ENCODE peak calls at places on chromosome 16, in ten cellular contexts. One of them, this sample, is unnamed.

GRCh38 chr16:75256871-75257343 is 5.5 kb upstream of the BCAR1 start:
- DNase-seq in NCI-H187: no peak
- DNase-seq in renal cortical epithelial cell: no peak
- DNase-seq in NCI-H1930: no peak
- DNase-seq in PC-3: no peak
- DNase-seq in NCI-H146: peak; percentile 73
- DNase-seq in RWPE1: no peak
- DNase-seq in NCI-H460: no peak
- DNase-seq in iPS DF 6.9: no peak
- DNase-seq in HEK293T: no peak
- DNase-seq in this sample: no peak

GRCh38 chr16:2428051-2428786 is 1.0 kb upstream of the CCNF start:
- DNase-seq in NCI-H187: no peak
- DNase-seq in renal cortical epithelial cell: peak; percentile 13
- DNase-seq in NCI-H1930: peak; percentile 28
- DNase-seq in PC-3: peak; percentile 22
- DNase-seq in NCI-H146: peak; percentile 81
- DNase-seq in RWPE1: peak; percentile 26
- DNase-seq in NCI-H460: no peak
- DNase-seq in iPS DF 6.9: peak; percentile 13
- DNase-seq in HEK293T: peak; percentile 22
- DNase-seq in this sample: no peak

GRCh38 chr16:85234310-85235235 is 122.3 kb upstream of the CIBAR2 start:
- DNase-seq in NCI-H187: no peak
- DNase-seq in renal cortical epithelial cell: no peak
- DNase-seq in NCI-H1930: no peak
- DNase-seq in PC-3: no peak
- DNase-seq in NCI-H146: peak; percentile 44
- DNase-seq in RWPE1: peak; percentile 50
- DNase-seq in NCI-H460: no peak
- DNase-seq in iPS DF 6.9: peak; percentile 75
- DNase-seq in HEK293T: peak; percentile 78
- DNase-seq in this sample: no peak

GRCh38 chr16:56944954-56945839 is 13.3 kb downstream of the HERPUD1 start:
- DNase-seq in NCI-H187: no peak
- DNase-seq in renal cortical epithelial cell: peak; percentile 74
- DNase-seq in NCI-H1930: no peak
- DNase-seq in PC-3: peak; percentile 65
- DNase-seq in NCI-H146: no peak
- DNase-seq in RWPE1: peak; percentile 61
- DNase-seq in NCI-H460: no peak
- DNase-seq in iPS DF 6.9: no peak
- DNase-seq in HEK293T: no peak
- DNase-seq in this sample: peak; percentile 70

GRCh38 chr16:1680361-1680760 is 2.3 kb downstream of the JPT2 start:
- DNase-seq in NCI-H187: no peak
- DNase-seq in renal cortical epithelial cell: no peak
- DNase-seq in NCI-H1930: no peak
- DNase-seq in PC-3: no peak
- DNase-seq in NCI-H146: no peak
- DNase-seq in RWPE1: no peak
- DNase-seq in NCI-H460: no peak
- DNase-seq in iPS DF 6.9: no peak
- DNase-seq in HEK293T: no peak
- DNase-seq in this sample: no peak

GRCh38 chr16:87076950-87077749 is 240.0 kb downstream of the C16orf95 start:
- DNase-seq in NCI-H187: no peak
- DNase-seq in renal cortical epithelial cell: peak; percentile 2
- DNase-seq in NCI-H1930: no peak
- DNase-seq in PC-3: peak; percentile 65
- DNase-seq in NCI-H146: peak; percentile 16
- DNase-seq in RWPE1: peak; percentile 30
- DNase-seq in NCI-H460: peak; percentile 38
- DNase-seq in iPS DF 6.9: no peak
- DNase-seq in HEK293T: peak; percentile 79
- DNase-seq in this sample: peak; percentile 80

GRCh38 chr16:87854907-87855683 is 14.2 kb downstream of the SLC7A5 start:
- DNase-seq in NCI-H187: no peak
- DNase-seq in renal cortical epithelial cell: no peak
- DNase-seq in NCI-H1930: no peak
- DNase-seq in PC-3: no peak
- DNase-seq in NCI-H146: no peak
- DNase-seq in RWPE1: no peak
- DNase-seq in NCI-H460: no peak
- DNase-seq in iPS DF 6.9: no peak
- DNase-seq in HEK293T: no peak
- DNase-seq in this sample: no peak

GRCh38 chr16:59060212-59060611 is 326.1 kb upstream of the GOT2 start:
- DNase-seq in NCI-H187: no peak
- DNase-seq in renal cortical epithelial cell: peak; percentile 83
- DNase-seq in NCI-H1930: no peak
- DNase-seq in PC-3: no peak
- DNase-seq in NCI-H146: no peak
- DNase-seq in RWPE1: no peak
- DNase-seq in NCI-H460: no peak
- DNase-seq in iPS DF 6.9: no peak
- DNase-seq in HEK293T: no peak
- DNase-seq in this sample: peak; percentile 31

GRCh38 chr16:85025781-85026653 is 1.6 kb upstream of the KIAA0513 start:
- DNase-seq in NCI-H187: no peak
- DNase-seq in renal cortical epithelial cell: no peak
- DNase-seq in NCI-H1930: no peak
- DNase-seq in PC-3: no peak
- DNase-seq in NCI-H146: no peak
- DNase-seq in RWPE1: no peak
- DNase-seq in NCI-H460: no peak
- DNase-seq in iPS DF 6.9: no peak
- DNase-seq in HEK293T: no peak
- DNase-seq in this sample: no peak

GRCh38 chr16:66857437-66857836 is 13.2 kb downstream of the CA7 start:
- DNase-seq in NCI-H187: no peak
- DNase-seq in renal cortical epithelial cell: no peak
- DNase-seq in NCI-H1930: no peak
- DNase-seq in PC-3: no peak
- DNase-seq in NCI-H146: no peak
- DNase-seq in RWPE1: no peak
- DNase-seq in NCI-H460: no peak
- DNase-seq in iPS DF 6.9: no peak
- DNase-seq in HEK293T: no peak
- DNase-seq in this sample: no peak

GRCh38 chr16:59702531-59702930 is 968.4 kb upstream of the GOT2 start:
- DNase-seq in NCI-H187: no peak
- DNase-seq in renal cortical epithelial cell: no peak
- DNase-seq in NCI-H1930: no peak
- DNase-seq in PC-3: no peak
- DNase-seq in NCI-H146: no peak
- DNase-seq in RWPE1: no peak
- DNase-seq in NCI-H460: no peak
- DNase-seq in iPS DF 6.9: no peak
- DNase-seq in HEK293T: no peak
- DNase-seq in this sample: no peak

GRCh38 chr16:89122322-89122831 is 28.7 kb downstream of the ACSF3 start:
- DNase-seq in NCI-H187: peak; percentile 54
- DNase-seq in renal cortical epithelial cell: no peak
- DNase-seq in NCI-H1930: no peak
- DNase-seq in PC-3: no peak
- DNase-seq in NCI-H146: peak; percentile 75
- DNase-seq in RWPE1: peak; percentile 53
- DNase-seq in NCI-H460: no peak
- DNase-seq in iPS DF 6.9: no peak
- DNase-seq in HEK293T: no peak
- DNase-seq in this sample: no peak

GRCh38 chr16:4892356-4893102 is 44.4 kb downstream of the PPL start:
- DNase-seq in NCI-H187: no peak
- DNase-seq in renal cortical epithelial cell: no peak
- DNase-seq in NCI-H1930: no peak
- DNase-seq in PC-3: no peak
- DNase-seq in NCI-H146: no peak
- DNase-seq in RWPE1: no peak
- DNase-seq in NCI-H460: no peak
- DNase-seq in iPS DF 6.9: no peak
- DNase-seq in HEK293T: no peak
- DNase-seq in this sample: no peak

GRCh38 chr16:61555718-61556441 is 480.4 kb downstream of the CDH8 start:
- DNase-seq in NCI-H187: no peak
- DNase-seq in renal cortical epithelial cell: no peak
- DNase-seq in NCI-H1930: no peak
- DNase-seq in PC-3: no peak
- DNase-seq in NCI-H146: no peak
- DNase-seq in RWPE1: no peak
- DNase-seq in NCI-H460: no peak
- DNase-seq in iPS DF 6.9: no peak
- DNase-seq in HEK293T: no peak
- DNase-seq in this sample: no peak

GRCh38 chr16:72189865-72190371 is 18.0 kb upstream of the PMFBP1 start:
- DNase-seq in NCI-H187: no peak
- DNase-seq in renal cortical epithelial cell: peak; percentile 53
- DNase-seq in NCI-H1930: no peak
- DNase-seq in PC-3: peak; percentile 27
- DNase-seq in NCI-H146: no peak
- DNase-seq in RWPE1: peak; percentile 26
- DNase-seq in NCI-H460: no peak
- DNase-seq in iPS DF 6.9: no peak
- DNase-seq in HEK293T: no peak
- DNase-seq in this sample: peak; percentile 40

GRCh38 chr16:87675111-87675510 is 72.8 kb downstream of the JPH3 start:
- DNase-seq in NCI-H187: no peak
- DNase-seq in renal cortical epithelial cell: no peak
- DNase-seq in NCI-H1930: no peak
- DNase-seq in PC-3: no peak
- DNase-seq in NCI-H146: no peak
- DNase-seq in RWPE1: no peak
- DNase-seq in NCI-H460: no peak
- DNase-seq in iPS DF 6.9: no peak
- DNase-seq in HEK293T: no peak
- DNase-seq in this sample: no peak

GRCh38 chr16:3774156-3774767 is 56.9 kb upstream of the TRAP1 start:
- DNase-seq in NCI-H187: no peak
- DNase-seq in renal cortical epithelial cell: no peak
- DNase-seq in NCI-H1930: no peak
- DNase-seq in PC-3: no peak
- DNase-seq in NCI-H146: no peak
- DNase-seq in RWPE1: no peak
- DNase-seq in NCI-H460: no peak
- DNase-seq in iPS DF 6.9: no peak
- DNase-seq in HEK293T: no peak
- DNase-seq in this sample: no peak

GRCh38 chr16:69453936-69454335 is 29.5 kb downstream of the CYB5B start:
- DNase-seq in NCI-H187: no peak
- DNase-seq in renal cortical epithelial cell: no peak
- DNase-seq in NCI-H1930: no peak
- DNase-seq in PC-3: no peak
- DNase-seq in NCI-H146: no peak
- DNase-seq in RWPE1: no peak
- DNase-seq in NCI-H460: no peak
- DNase-seq in iPS DF 6.9: no peak
- DNase-seq in HEK293T: no peak
- DNase-seq in this sample: no peak

GRCh38 chr16:81608515-81609209 is 164.1 kb downstream of the CMIP start:
- DNase-seq in NCI-H187: no peak
- DNase-seq in renal cortical epithelial cell: peak; percentile 80
- DNase-seq in NCI-H1930: no peak
- DNase-seq in PC-3: no peak
- DNase-seq in NCI-H146: no peak
- DNase-seq in RWPE1: no peak
- DNase-seq in NCI-H460: no peak
- DNase-seq in iPS DF 6.9: no peak
- DNase-seq in HEK293T: no peak
- DNase-seq in this sample: no peak

GRCh38 chr16:15796885-15797284 is 59.9 kb downstream of the MYH11 start:
- DNase-seq in NCI-H187: no peak
- DNase-seq in renal cortical epithelial cell: no peak
- DNase-seq in NCI-H1930: no peak
- DNase-seq in PC-3: no peak
- DNase-seq in NCI-H146: no peak
- DNase-seq in RWPE1: no peak
- DNase-seq in NCI-H460: no peak
- DNase-seq in iPS DF 6.9: no peak
- DNase-seq in HEK293T: no peak
- DNase-seq in this sample: no peak

GRCh38 chr16:49833055-49833454 is 22.9 kb downstream of the ZNF423 start:
- DNase-seq in NCI-H187: no peak
- DNase-seq in renal cortical epithelial cell: no peak
- DNase-seq in NCI-H1930: no peak
- DNase-seq in PC-3: no peak
- DNase-seq in NCI-H146: no peak
- DNase-seq in RWPE1: no peak
- DNase-seq in NCI-H460: no peak
- DNase-seq in iPS DF 6.9: no peak
- DNase-seq in HEK293T: no peak
- DNase-seq in this sample: no peak

GRCh38 chr16:70257391-70257790 is 5.7 kb upstream of the EXOSC6 start:
- DNase-seq in NCI-H187: no peak
- DNase-seq in renal cortical epithelial cell: no peak
- DNase-seq in NCI-H1930: no peak
- DNase-seq in PC-3: no peak
- DNase-seq in NCI-H146: no peak
- DNase-seq in RWPE1: no peak
- DNase-seq in NCI-H460: no peak
- DNase-seq in iPS DF 6.9: no peak
- DNase-seq in HEK293T: peak; percentile 3
- DNase-seq in this sample: no peak

GRCh38 chr16:8646271-8646670 is 24.8 kb downstream of the METTL22 start:
- DNase-seq in NCI-H187: no peak
- DNase-seq in renal cortical epithelial cell: no peak
- DNase-seq in NCI-H1930: no peak
- DNase-seq in PC-3: no peak
- DNase-seq in NCI-H146: no peak
- DNase-seq in RWPE1: no peak
- DNase-seq in NCI-H460: no peak
- DNase-seq in iPS DF 6.9: no peak
- DNase-seq in HEK293T: no peak
- DNase-seq in this sample: no peak

GRCh38 chr16:58462997-58463891 is 36.7 kb upstream of the NDRG4 start:
- DNase-seq in NCI-H187: no peak
- DNase-seq in renal cortical epithelial cell: no peak
- DNase-seq in NCI-H1930: no peak
- DNase-seq in PC-3: no peak
- DNase-seq in NCI-H146: peak; percentile 35
- DNase-seq in RWPE1: no peak
- DNase-seq in NCI-H460: no peak
- DNase-seq in iPS DF 6.9: no peak
- DNase-seq in HEK293T: peak; percentile 55
- DNase-seq in this sample: no peak

GRCh38 chr16:68234188-68235104 is 1.5 kb downstream of the ESRP2 start:
- DNase-seq in NCI-H187: peak; percentile 71
- DNase-seq in renal cortical epithelial cell: peak; percentile 38
- DNase-seq in NCI-H1930: no peak
- DNase-seq in PC-3: peak; percentile 90
- DNase-seq in NCI-H146: peak; percentile 83
- DNase-seq in RWPE1: peak; percentile 71
- DNase-seq in NCI-H460: no peak
- DNase-seq in iPS DF 6.9: no peak
- DNase-seq in HEK293T: no peak
- DNase-seq in this sample: peak; percentile 74

GRCh38 chr16:50329446-50330189 is 39.2 kb downstream of the BRD7 start:
- DNase-seq in NCI-H187: no peak
- DNase-seq in renal cortical epithelial cell: no peak
- DNase-seq in NCI-H1930: no peak
- DNase-seq in PC-3: no peak
- DNase-seq in NCI-H146: no peak
- DNase-seq in RWPE1: no peak
- DNase-seq in NCI-H460: no peak
- DNase-seq in iPS DF 6.9: no peak
- DNase-seq in HEK293T: no peak
- DNase-seq in this sample: no peak

GRCh38 chr16:85601730-85602401 is 11.3 kb upstream of the GSE1 start:
- DNase-seq in NCI-H187: no peak
- DNase-seq in renal cortical epithelial cell: no peak
- DNase-seq in NCI-H1930: no peak
- DNase-seq in PC-3: no peak
- DNase-seq in NCI-H146: no peak
- DNase-seq in RWPE1: no peak
- DNase-seq in NCI-H460: no peak
- DNase-seq in iPS DF 6.9: no peak
- DNase-seq in HEK293T: no peak
- DNase-seq in this sample: no peak

GRCh38 chr16:57277586-57277985 is 6.9 kb downstream of the PLLP start:
- DNase-seq in NCI-H187: no peak
- DNase-seq in renal cortical epithelial cell: peak; percentile 93
- DNase-seq in NCI-H1930: no peak
- DNase-seq in PC-3: peak; percentile 96
- DNase-seq in NCI-H146: no peak
- DNase-seq in RWPE1: peak; percentile 99
- DNase-seq in NCI-H460: peak; percentile 31
- DNase-seq in iPS DF 6.9: no peak
- DNase-seq in HEK293T: no peak
- DNase-seq in this sample: peak; percentile 98